ENCODE peak calls at places on chromosomes 2 and 18, in eight cellular contexts. One of them, this sample, is unnamed.

GRCh38 chr2:197869501-197870111 is 65.2 kb downstream of the PLCL1 start:
- DNase-seq in activated B cell treated with CpG ODN at 0.5 μM for 24 hours: no peak
- DNase-seq in chondrocyte: no peak
- DNase-seq in dorsolateral prefrontal cortex: no peak
- DNase-seq in NB4: peak
- DNase-seq in endothelial cell: no peak
- DNase-seq in tibial artery: no peak
- DNase-seq in neural crest cell: no peak
- DNase-seq in this sample: no peak

GRCh38 chr2:3479430-3480320 is 39.7 kb downstream of the ADI1 start:
- DNase-seq in neural crest cell: no peak
- DNase-seq in activated B cell treated with CpG ODN at 0.5 μM for 24 hours: no peak
- DNase-seq in NB4: no peak
- DNase-seq in chondrocyte: peak
- DNase-seq in endothelial cell: no peak
- DNase-seq in tibial artery: no peak
- DNase-seq in dorsolateral prefrontal cortex: no peak
- DNase-seq in this sample: no peak

GRCh38 chr2:164302786-164303185 is 318.5 kb downstream of the GRB14 start:
- DNase-seq in tibial artery: no peak
- DNase-seq in endothelial cell: no peak
- DNase-seq in activated B cell treated with CpG ODN at 0.5 μM for 24 hours: no peak
- DNase-seq in chondrocyte: no peak
- DNase-seq in dorsolateral prefrontal cortex: no peak
- DNase-seq in neural crest cell: no peak
- DNase-seq in NB4: no peak
- DNase-seq in this sample: no peak

GRCh38 chr2:34229998-34230397 is 630.9 kb upstream of the FAM98A start:
- DNase-seq in endothelial cell: no peak
- DNase-seq in activated B cell treated with CpG ODN at 0.5 μM for 24 hours: no peak
- DNase-seq in neural crest cell: no peak
- DNase-seq in chondrocyte: no peak
- DNase-seq in dorsolateral prefrontal cortex: no peak
- DNase-seq in tibial artery: no peak
- DNase-seq in NB4: no peak
- DNase-seq in this sample: no peak

GRCh38 chr2:25286025-25286400 is 55.7 kb downstream of the DNMT3A start:
- DNase-seq in endothelial cell: no peak
- DNase-seq in tibial artery: no peak
- DNase-seq in neural crest cell: no peak
- DNase-seq in dorsolateral prefrontal cortex: no peak
- DNase-seq in chondrocyte: no peak
- DNase-seq in NB4: peak
- DNase-seq in activated B cell treated with CpG ODN at 0.5 μM for 24 hours: no peak
- DNase-seq in this sample: peak

GRCh38 chr2:183341057-183341456 is 216.8 kb downstream of the NUP35 start:
- DNase-seq in endothelial cell: no peak
- DNase-seq in activated B cell treated with CpG ODN at 0.5 μM for 24 hours: no peak
- DNase-seq in chondrocyte: no peak
- DNase-seq in tibial artery: no peak
- DNase-seq in neural crest cell: no peak
- DNase-seq in dorsolateral prefrontal cortex: no peak
- DNase-seq in NB4: no peak
- DNase-seq in this sample: no peak

GRCh38 chr2:219309278-219309677 is at the start of gene PTPRN:
- DNase-seq in neural crest cell: no peak
- DNase-seq in activated B cell treated with CpG ODN at 0.5 μM for 24 hours: no peak
- DNase-seq in endothelial cell: no peak
- DNase-seq in NB4: peak
- DNase-seq in dorsolateral prefrontal cortex: peak
- DNase-seq in chondrocyte: no peak
- DNase-seq in tibial artery: no peak
- DNase-seq in this sample: no peak

GRCh38 chr2:235854276-235854675 is 313.9 kb downstream of the GBX2 start:
- DNase-seq in NB4: no peak
- DNase-seq in neural crest cell: no peak
- DNase-seq in chondrocyte: no peak
- DNase-seq in tibial artery: no peak
- DNase-seq in endothelial cell: no peak
- DNase-seq in activated B cell treated with CpG ODN at 0.5 μM for 24 hours: no peak
- DNase-seq in dorsolateral prefrontal cortex: no peak
- DNase-seq in this sample: no peak

GRCh38 chr2:241560181-241560882 is 1.8 kb downstream of the BOK start:
- DNase-seq in dorsolateral prefrontal cortex: no peak
- DNase-seq in neural crest cell: no peak
- DNase-seq in tibial artery: no peak
- DNase-seq in NB4: no peak
- DNase-seq in activated B cell treated with CpG ODN at 0.5 μM for 24 hours: no peak
- DNase-seq in chondrocyte: peak
- DNase-seq in endothelial cell: no peak
- DNase-seq in this sample: no peak

GRCh38 chr2:158211516-158211915 is 109.8 kb downstream of the UPP2 start:
- DNase-seq in endothelial cell: no peak
- DNase-seq in NB4: no peak
- DNase-seq in activated B cell treated with CpG ODN at 0.5 μM for 24 hours: no peak
- DNase-seq in tibial artery: no peak
- DNase-seq in neural crest cell: no peak
- DNase-seq in chondrocyte: no peak
- DNase-seq in dorsolateral prefrontal cortex: no peak
- DNase-seq in this sample: no peak

DNA sequence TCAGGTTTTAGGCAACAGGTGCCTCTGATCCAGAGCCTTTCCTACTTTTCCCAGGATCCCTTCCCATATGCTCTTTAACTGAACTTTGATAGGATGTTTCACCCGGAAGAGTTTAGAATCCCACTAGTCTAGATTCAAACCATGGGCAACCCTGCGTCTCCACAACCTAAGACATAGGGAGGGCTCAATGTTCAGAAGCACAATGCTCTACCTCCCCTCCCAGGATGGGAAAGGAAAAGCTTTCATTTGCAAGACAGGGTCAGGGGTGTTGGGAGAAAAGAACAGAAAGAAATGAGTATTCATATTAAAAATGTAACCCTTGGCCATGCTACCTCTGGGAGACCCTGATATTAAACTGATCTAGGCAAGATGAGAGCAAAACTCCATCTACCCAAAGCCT is 230.4 kb downstream of the MREG start:
- DNase-seq in activated B cell treated with CpG ODN at 0.5 μM for 24 hours: no peak
- DNase-seq in neural crest cell: no peak
- DNase-seq in dorsolateral prefrontal cortex: no peak
- DNase-seq in NB4: no peak
- DNase-seq in endothelial cell: no peak
- DNase-seq in tibial artery: no peak
- DNase-seq in chondrocyte: no peak
- DNase-seq in this sample: no peak
- TF ChIP-seq CTCF in activated B cell treated with CpG ODN at 0.5 μM for 24 hours: no peak
- TF ChIP-seq CTCF in neural crest cell: no peak
- TF ChIP-seq CTCF in dorsolateral prefrontal cortex: no peak
- TF ChIP-seq CTCF in NB4: no peak
- TF ChIP-seq CTCF in endothelial cell: no peak
- TF ChIP-seq CTCF in tibial artery: no peak
- TF ChIP-seq CTCF in chondrocyte: peak
- TF ChIP-seq CTCF in this sample: no peak

DNA sequence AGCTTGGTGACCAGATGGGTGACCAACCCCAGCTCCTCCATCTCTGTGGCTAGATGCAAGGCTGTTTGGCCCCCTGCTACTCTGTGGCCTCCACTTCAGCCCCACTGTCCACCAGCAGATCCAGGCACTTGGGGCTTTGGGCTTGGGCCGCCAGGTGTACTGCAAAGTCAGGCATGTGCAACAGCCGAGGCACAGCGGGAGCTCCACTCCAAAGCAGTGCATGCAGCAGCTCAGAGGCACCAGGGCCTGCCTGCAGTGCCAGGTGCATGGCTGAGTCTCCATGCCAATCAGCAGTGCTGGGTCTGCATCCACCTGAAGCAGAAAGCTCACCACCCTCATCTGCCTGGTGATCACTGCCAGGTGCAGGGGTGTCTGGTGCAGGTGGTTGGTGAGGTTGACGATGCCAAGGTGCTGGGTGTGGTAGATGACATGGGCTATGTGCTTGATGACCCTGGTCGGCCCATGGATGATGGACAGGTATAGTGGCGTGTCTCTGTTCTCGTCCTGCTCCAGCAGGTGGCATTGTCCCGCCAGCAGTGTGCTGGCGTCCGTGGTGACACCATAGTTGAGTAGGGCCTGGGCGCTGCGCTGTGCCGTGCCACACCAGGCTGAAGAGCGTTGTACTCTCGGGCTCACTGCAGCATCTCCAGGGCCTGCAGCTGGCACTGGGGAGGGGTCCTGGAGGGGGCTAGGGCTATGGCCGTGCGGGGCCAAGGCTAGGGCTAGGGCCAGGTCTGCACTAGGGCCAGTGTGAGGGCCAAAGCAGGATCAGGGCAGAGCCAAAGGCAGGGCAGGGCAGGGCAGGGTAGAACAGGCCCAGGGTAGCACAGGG is 1.0 kb upstream of the ANKRD62 start:
- DNase-seq in dorsolateral prefrontal cortex: no peak
- DNase-seq in chondrocyte: no peak
- DNase-seq in neural crest cell: no peak
- DNase-seq in tibial artery: no peak
- DNase-seq in NB4: peak
- DNase-seq in activated B cell treated with CpG ODN at 0.5 μM for 24 hours: no peak
- DNase-seq in endothelial cell: peak
- DNase-seq in this sample: no peak
- TF ChIP-seq CTCF in dorsolateral prefrontal cortex: no peak
- TF ChIP-seq CTCF in chondrocyte: peak
- TF ChIP-seq CTCF in neural crest cell: peak
- TF ChIP-seq CTCF in tibial artery: no peak
- TF ChIP-seq CTCF in NB4: peak
- TF ChIP-seq CTCF in activated B cell treated with CpG ODN at 0.5 μM for 24 hours: no peak
- TF ChIP-seq CTCF in endothelial cell: no peak
- TF ChIP-seq CTCF in this sample: no peak

GRCh38 chr18:40094441-40094840 is 1860.6 kb upstream of the PIK3C3 start:
- DNase-seq in chondrocyte: no peak
- DNase-seq in dorsolateral prefrontal cortex: no peak
- DNase-seq in endothelial cell: no peak
- DNase-seq in NB4: no peak
- DNase-seq in neural crest cell: no peak
- DNase-seq in activated B cell treated with CpG ODN at 0.5 μM for 24 hours: no peak
- DNase-seq in tibial artery: no peak
- DNase-seq in this sample: no peak

GRCh38 chr18:40096675-40097074 is 1858.4 kb upstream of the PIK3C3 start:
- DNase-seq in tibial artery: no peak
- DNase-seq in chondrocyte: no peak
- DNase-seq in endothelial cell: no peak
- DNase-seq in activated B cell treated with CpG ODN at 0.5 μM for 24 hours: no peak
- DNase-seq in neural crest cell: no peak
- DNase-seq in NB4: no peak
- DNase-seq in dorsolateral prefrontal cortex: no peak
- DNase-seq in this sample: no peak
- TF ChIP-seq CTCF in tibial artery: no peak
- TF ChIP-seq CTCF in chondrocyte: no peak
- TF ChIP-seq CTCF in endothelial cell: no peak
- TF ChIP-seq CTCF in activated B cell treated with CpG ODN at 0.5 μM for 24 hours: no peak
- TF ChIP-seq CTCF in neural crest cell: no peak
- TF ChIP-seq CTCF in NB4: no peak
- TF ChIP-seq CTCF in dorsolateral prefrontal cortex: no peak
- TF ChIP-seq CTCF in this sample: no peak

GRCh38 chr2:5666798-5667197 is 25.4 kb upstream of the SOX11 start:
- DNase-seq in dorsolateral prefrontal cortex: no peak
- DNase-seq in chondrocyte: no peak
- DNase-seq in neural crest cell: no peak
- DNase-seq in endothelial cell: no peak
- DNase-seq in tibial artery: no peak
- DNase-seq in activated B cell treated with CpG ODN at 0.5 μM for 24 hours: no peak
- DNase-seq in NB4: peak
- DNase-seq in this sample: no peak

GRCh38 chr2:5661362-5661761 is 30.8 kb upstream of the SOX11 start:
- DNase-seq in NB4: no peak
- DNase-seq in chondrocyte: no peak
- DNase-seq in dorsolateral prefrontal cortex: no peak
- DNase-seq in endothelial cell: no peak
- DNase-seq in tibial artery: no peak
- DNase-seq in activated B cell treated with CpG ODN at 0.5 μM for 24 hours: no peak
- DNase-seq in neural crest cell: no peak
- DNase-seq in this sample: no peak

GRCh38 chr2:5665066-5665465 is 27.1 kb upstream of the SOX11 start:
- DNase-seq in activated B cell treated with CpG ODN at 0.5 μM for 24 hours: no peak
- DNase-seq in chondrocyte: no peak
- DNase-seq in tibial artery: no peak
- DNase-seq in NB4: no peak
- DNase-seq in endothelial cell: no peak
- DNase-seq in dorsolateral prefrontal cortex: no peak
- DNase-seq in neural crest cell: no peak
- DNase-seq in this sample: no peak

GRCh38 chr2:5660591-5660990 is 31.6 kb upstream of the SOX11 start:
- DNase-seq in tibial artery: no peak
- DNase-seq in NB4: no peak
- DNase-seq in endothelial cell: no peak
- DNase-seq in activated B cell treated with CpG ODN at 0.5 μM for 24 hours: no peak
- DNase-seq in neural crest cell: no peak
- DNase-seq in chondrocyte: no peak
- DNase-seq in dorsolateral prefrontal cortex: no peak
- DNase-seq in this sample: no peak

DNA sequence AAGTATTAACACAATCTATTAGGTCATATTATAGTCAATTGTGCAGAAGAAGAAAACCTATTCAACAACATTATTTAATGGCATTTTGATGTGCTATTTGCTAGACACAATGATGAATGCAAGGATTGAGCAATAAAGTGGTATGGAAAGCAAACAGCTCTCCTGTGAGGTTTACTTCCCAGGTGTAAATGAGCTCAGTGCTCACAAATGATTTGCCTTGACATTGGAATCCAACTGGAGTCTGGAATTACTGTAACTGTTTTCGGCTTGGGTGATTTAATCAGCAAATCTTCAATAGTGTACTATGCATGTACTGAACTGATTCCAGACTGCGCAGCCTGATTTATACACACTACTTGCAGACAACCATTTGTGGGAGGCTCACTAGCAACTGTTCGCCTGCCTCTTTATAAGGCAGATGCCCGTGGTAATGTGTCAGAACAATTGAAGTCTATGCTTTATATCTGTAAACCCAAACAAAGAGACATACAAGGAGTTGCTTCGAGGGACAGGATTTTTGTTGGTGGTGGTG is 27.9 kb upstream of the SOX11 start:
- DNase-seq in tibial artery: no peak
- DNase-seq in dorsolateral prefrontal cortex: no peak
- DNase-seq in endothelial cell: no peak
- DNase-seq in neural crest cell: no peak
- DNase-seq in NB4: no peak
- DNase-seq in activated B cell treated with CpG ODN at 0.5 μM for 24 hours: no peak
- DNase-seq in chondrocyte: no peak
- DNase-seq in this sample: no peak
- TF ChIP-seq CTCF in tibial artery: no peak
- TF ChIP-seq CTCF in dorsolateral prefrontal cortex: no peak
- TF ChIP-seq CTCF in endothelial cell: no peak
- TF ChIP-seq CTCF in neural crest cell: no peak
- TF ChIP-seq CTCF in NB4: no peak
- TF ChIP-seq CTCF in activated B cell treated with CpG ODN at 0.5 μM for 24 hours: no peak
- TF ChIP-seq CTCF in chondrocyte: no peak
- TF ChIP-seq CTCF in this sample: no peak

GRCh38 chr2:40448476-40449079 is 3.3 kb downstream of the SLC8A1 start:
- DNase-seq in dorsolateral prefrontal cortex: no peak
- DNase-seq in NB4: peak
- DNase-seq in endothelial cell: peak
- DNase-seq in tibial artery: no peak
- DNase-seq in chondrocyte: no peak
- DNase-seq in activated B cell treated with CpG ODN at 0.5 μM for 24 hours: no peak
- DNase-seq in neural crest cell: no peak
- DNase-seq in this sample: no peak
- TF ChIP-seq CTCF in dorsolateral prefrontal cortex: peak
- TF ChIP-seq CTCF in NB4: peak
- TF ChIP-seq CTCF in endothelial cell: peak
- TF ChIP-seq CTCF in tibial artery: peak
- TF ChIP-seq CTCF in chondrocyte: peak
- TF ChIP-seq CTCF in activated B cell treated with CpG ODN at 0.5 μM for 24 hours: no peak
- TF ChIP-seq CTCF in neural crest cell: peak
- TF ChIP-seq CTCF in this sample: peak